ENCODE peak calls at places on chromosomes 16 and 17, in eight cellular contexts. One of them, this sample, is unnamed.

GRCh38 chr16:5621826-5622225 is 524.2 kb upstream of the EEF2KMT start:
- DNase-seq in T-cell: no peak
- DNase-seq in NCI-H1694: no peak
- DNase-seq in stimulated activated CD4-positive, alpha-beta T cell treated with anti-CD3 and anti-CD28 coated beads, Interleukin-4, amount 100 ng/mL, for 4 hours: no peak
- DNase-seq in cardiac muscle cell: no peak
- DNase-seq in T-helper 2 cell: no peak
- DNase-seq in NCI-H1417: no peak
- DNase-seq in NCI-H510A: no peak
- DNase-seq in this sample: no peak

GRCh38 chr16:27174798-27175197 is 28.5 kb upstream of the KDM8 start:
- DNase-seq in T-cell: no peak
- DNase-seq in NCI-H1694: no peak
- DNase-seq in stimulated activated CD4-positive, alpha-beta T cell treated with anti-CD3 and anti-CD28 coated beads, Interleukin-4, amount 100 ng/mL, for 4 hours: no peak
- DNase-seq in cardiac muscle cell: no peak
- DNase-seq in T-helper 2 cell: no peak
- DNase-seq in NCI-H1417: no peak
- DNase-seq in NCI-H510A: no peak
- DNase-seq in this sample: peak

GRCh38 chr16:31191697-31192428 is 10.7 kb downstream of the PYCARD start:
- DNase-seq in T-cell: no peak
- DNase-seq in NCI-H1694: no peak
- DNase-seq in stimulated activated CD4-positive, alpha-beta T cell treated with anti-CD3 and anti-CD28 coated beads, Interleukin-4, amount 100 ng/mL, for 4 hours: no peak
- DNase-seq in cardiac muscle cell: no peak
- DNase-seq in T-helper 2 cell: no peak
- DNase-seq in NCI-H1417: no peak
- DNase-seq in NCI-H510A: no peak
- DNase-seq in this sample: no peak

GRCh38 chr17:66493283-66494019 is 191.0 kb downstream of the PRKCA start:
- DNase-seq in T-cell: no peak
- DNase-seq in NCI-H1694: no peak
- DNase-seq in stimulated activated CD4-positive, alpha-beta T cell treated with anti-CD3 and anti-CD28 coated beads, Interleukin-4, amount 100 ng/mL, for 4 hours: no peak
- DNase-seq in cardiac muscle cell: no peak
- DNase-seq in T-helper 2 cell: no peak
- DNase-seq in NCI-H1417: peak
- DNase-seq in NCI-H510A: no peak
- DNase-seq in this sample: no peak

GRCh38 chr16:4426021-4426684 is 485 bp downstream of the DNAJA3 start:
- DNase-seq in T-cell: peak
- DNase-seq in NCI-H1694: no peak
- DNase-seq in stimulated activated CD4-positive, alpha-beta T cell treated with anti-CD3 and anti-CD28 coated beads, Interleukin-4, amount 100 ng/mL, for 4 hours: no peak
- DNase-seq in cardiac muscle cell: no peak
- DNase-seq in T-helper 2 cell: no peak
- DNase-seq in NCI-H1417: no peak
- DNase-seq in NCI-H510A: no peak
- DNase-seq in this sample: no peak

GRCh38 chr17:1486802-1487695 is 5.4 kb downstream of the MYO1C start:
- DNase-seq in T-cell: peak
- DNase-seq in NCI-H1694: no peak
- DNase-seq in stimulated activated CD4-positive, alpha-beta T cell treated with anti-CD3 and anti-CD28 coated beads, Interleukin-4, amount 100 ng/mL, for 4 hours: peak
- DNase-seq in cardiac muscle cell: peak
- DNase-seq in T-helper 2 cell: peak
- DNase-seq in NCI-H1417: peak
- DNase-seq in NCI-H510A: no peak
- DNase-seq in this sample: peak

GRCh38 chr17:46818319-46818928 is at the start of gene WNT3:
- DNase-seq in T-cell: peak
- DNase-seq in NCI-H1694: peak
- DNase-seq in stimulated activated CD4-positive, alpha-beta T cell treated with anti-CD3 and anti-CD28 coated beads, Interleukin-4, amount 100 ng/mL, for 4 hours: peak
- DNase-seq in cardiac muscle cell: peak
- DNase-seq in T-helper 2 cell: no peak
- DNase-seq in NCI-H1417: peak
- DNase-seq in NCI-H510A: no peak
- DNase-seq in this sample: no peak

GRCh38 chr17:60534613-60535157 is 8.6 kb upstream of the APPBP2 start:
- DNase-seq in T-cell: no peak
- DNase-seq in NCI-H1694: no peak
- DNase-seq in stimulated activated CD4-positive, alpha-beta T cell treated with anti-CD3 and anti-CD28 coated beads, Interleukin-4, amount 100 ng/mL, for 4 hours: no peak
- DNase-seq in cardiac muscle cell: no peak
- DNase-seq in T-helper 2 cell: no peak
- DNase-seq in NCI-H1417: no peak
- DNase-seq in NCI-H510A: no peak
- DNase-seq in this sample: no peak

GRCh38 chr16:89742948-89743347 is 21.6 kb downstream of the ZNF276 start:
- DNase-seq in T-cell: no peak
- DNase-seq in NCI-H1694: no peak
- DNase-seq in stimulated activated CD4-positive, alpha-beta T cell treated with anti-CD3 and anti-CD28 coated beads, Interleukin-4, amount 100 ng/mL, for 4 hours: no peak
- DNase-seq in cardiac muscle cell: no peak
- DNase-seq in T-helper 2 cell: no peak
- DNase-seq in NCI-H1417: no peak
- DNase-seq in NCI-H510A: no peak
- DNase-seq in this sample: no peak

GRCh38 chr16:55502801-55503366 is 6.0 kb upstream of the LPCAT2 start:
- DNase-seq in T-cell: no peak
- DNase-seq in NCI-H1694: peak
- DNase-seq in stimulated activated CD4-positive, alpha-beta T cell treated with anti-CD3 and anti-CD28 coated beads, Interleukin-4, amount 100 ng/mL, for 4 hours: no peak
- DNase-seq in cardiac muscle cell: peak
- DNase-seq in T-helper 2 cell: no peak
- DNase-seq in NCI-H1417: peak
- DNase-seq in NCI-H510A: peak
- DNase-seq in this sample: peak

GRCh38 chr16:85077039-85077438 is 35.2 kb downstream of the CIBAR2 start:
- DNase-seq in T-cell: no peak
- DNase-seq in NCI-H1694: no peak
- DNase-seq in stimulated activated CD4-positive, alpha-beta T cell treated with anti-CD3 and anti-CD28 coated beads, Interleukin-4, amount 100 ng/mL, for 4 hours: no peak
- DNase-seq in cardiac muscle cell: no peak
- DNase-seq in T-helper 2 cell: no peak
- DNase-seq in NCI-H1417: no peak
- DNase-seq in NCI-H510A: no peak
- DNase-seq in this sample: no peak

GRCh38 chr17:32150358-32150757 is 8.1 kb downstream of the RHOT1 start:
- DNase-seq in T-cell: no peak
- DNase-seq in NCI-H1694: no peak
- DNase-seq in stimulated activated CD4-positive, alpha-beta T cell treated with anti-CD3 and anti-CD28 coated beads, Interleukin-4, amount 100 ng/mL, for 4 hours: no peak
- DNase-seq in cardiac muscle cell: no peak
- DNase-seq in T-helper 2 cell: no peak
- DNase-seq in NCI-H1417: no peak
- DNase-seq in NCI-H510A: no peak
- DNase-seq in this sample: no peak

GRCh38 chr17:59368218-59368857 is 36.9 kb downstream of the YPEL2 start:
- DNase-seq in T-cell: no peak
- DNase-seq in NCI-H1694: no peak
- DNase-seq in stimulated activated CD4-positive, alpha-beta T cell treated with anti-CD3 and anti-CD28 coated beads, Interleukin-4, amount 100 ng/mL, for 4 hours: no peak
- DNase-seq in cardiac muscle cell: no peak
- DNase-seq in T-helper 2 cell: no peak
- DNase-seq in NCI-H1417: no peak
- DNase-seq in NCI-H510A: no peak
- DNase-seq in this sample: peak

GRCh38 chr17:16037636-16038035 is 38.0 kb downstream of the TTC19 start:
- DNase-seq in T-cell: no peak
- DNase-seq in NCI-H1694: no peak
- DNase-seq in stimulated activated CD4-positive, alpha-beta T cell treated with anti-CD3 and anti-CD28 coated beads, Interleukin-4, amount 100 ng/mL, for 4 hours: no peak
- DNase-seq in cardiac muscle cell: no peak
- DNase-seq in T-helper 2 cell: no peak
- DNase-seq in NCI-H1417: no peak
- DNase-seq in NCI-H510A: no peak
- DNase-seq in this sample: no peak

GRCh38 chr17:39235555-39236221 is 9.9 kb upstream of the STAC2 start:
- DNase-seq in T-cell: peak
- DNase-seq in NCI-H1694: peak
- DNase-seq in stimulated activated CD4-positive, alpha-beta T cell treated with anti-CD3 and anti-CD28 coated beads, Interleukin-4, amount 100 ng/mL, for 4 hours: no peak
- DNase-seq in cardiac muscle cell: peak
- DNase-seq in T-helper 2 cell: no peak
- DNase-seq in NCI-H1417: peak
- DNase-seq in NCI-H510A: peak
- DNase-seq in this sample: peak

GRCh38 chr16:50169555-50170096 is 16.5 kb downstream of the TENT4B start:
- DNase-seq in T-cell: no peak
- DNase-seq in NCI-H1694: no peak
- DNase-seq in stimulated activated CD4-positive, alpha-beta T cell treated with anti-CD3 and anti-CD28 coated beads, Interleukin-4, amount 100 ng/mL, for 4 hours: no peak
- DNase-seq in cardiac muscle cell: peak
- DNase-seq in T-helper 2 cell: no peak
- DNase-seq in NCI-H1417: no peak
- DNase-seq in NCI-H510A: no peak
- DNase-seq in this sample: no peak

GRCh38 chr17:49995055-49995738 is at the start of gene DLX3:
- DNase-seq in T-cell: no peak
- DNase-seq in NCI-H1694: peak
- DNase-seq in stimulated activated CD4-positive, alpha-beta T cell treated with anti-CD3 and anti-CD28 coated beads, Interleukin-4, amount 100 ng/mL, for 4 hours: peak
- DNase-seq in cardiac muscle cell: peak
- DNase-seq in T-helper 2 cell: no peak
- DNase-seq in NCI-H1417: peak
- DNase-seq in NCI-H510A: peak
- DNase-seq in this sample: peak